ENCODE peak calls at places on chromosomes 6 and 20, in four cellular contexts. D is tibial artery, U is H1, R is brain microvascular endothelial cell. A is an unnamed sample.

GRCh38 chr6:91167846-91168245 is 581.0 kb upstream of the MAP3K7 start:
- DNase-seq in D (no peak), U (no peak), R (no peak), A (no peak)

GRCh38 chr20:25361287-25361683 is 29.4 kb downstream of the ABHD12 start:
- DNase-seq in D (no peak), U (no peak), R (peak), A (peak)

GRCh38 chr6:139406577-139407343 is 32.3 kb upstream of the CITED2 start:
- DNase-seq in D (no peak), U (no peak), R (no peak), A (no peak)

GRCh38 chr6:84773431-84774173 is 9.2 kb upstream of the TBX18 start:
- DNase-seq in D (peak), U (no peak), R (peak), A (peak)

GRCh38 chr6:43016166-43016915 is 2.3 kb downstream of the KLHDC3 start:
- DNase-seq in D (no peak), U (no peak), R (no peak), A (no peak)

GRCh38 chr6:69865126-69865525 is 1.2 kb upstream of the COL19A1 start:
- DNase-seq in D (no peak), U (no peak), R (peak), A (peak)

GRCh38 chr6:894274-894673 is 201.3 kb upstream of the EXOC2 start:
- DNase-seq in D (no peak), U (no peak), R (no peak), A (no peak)

GRCh38 chr6:25889877-25890853 is 16.1 kb upstream of the SLC17A3 start:
- DNase-seq in D (no peak), U (no peak), R (peak), A (peak)

GRCh38 chr6:70221715-70222236 is 81.1 kb downstream of the COL9A1 start:
- DNase-seq in D (no peak), U (no peak), R (no peak), A (no peak)

GRCh38 chr6:169420912-169421543 is 167.4 kb upstream of the THBS2 start:
- DNase-seq in D (no peak), U (no peak), R (peak), A (no peak)
- TF ChIP-seq CTCF in D (no peak), U (peak), R (peak), A (no peak)

GRCh38 chr6:53408826-53409225 is 60.1 kb upstream of the ELOVL5 start:
- DNase-seq in D (no peak), U (no peak), R (no peak), A (no peak)
- TF ChIP-seq CTCF in D (no peak), U (no peak), R (no peak), A (no peak)

GRCh38 chr20:63567132-63567381 is 7.0 kb downstream of the HELZ2 start:
- DNase-seq in D (no peak), U (no peak), R (no peak), A (no peak)
- TF ChIP-seq CTCF in D (no peak), U (no peak), R (no peak), A (no peak)

DNA sequence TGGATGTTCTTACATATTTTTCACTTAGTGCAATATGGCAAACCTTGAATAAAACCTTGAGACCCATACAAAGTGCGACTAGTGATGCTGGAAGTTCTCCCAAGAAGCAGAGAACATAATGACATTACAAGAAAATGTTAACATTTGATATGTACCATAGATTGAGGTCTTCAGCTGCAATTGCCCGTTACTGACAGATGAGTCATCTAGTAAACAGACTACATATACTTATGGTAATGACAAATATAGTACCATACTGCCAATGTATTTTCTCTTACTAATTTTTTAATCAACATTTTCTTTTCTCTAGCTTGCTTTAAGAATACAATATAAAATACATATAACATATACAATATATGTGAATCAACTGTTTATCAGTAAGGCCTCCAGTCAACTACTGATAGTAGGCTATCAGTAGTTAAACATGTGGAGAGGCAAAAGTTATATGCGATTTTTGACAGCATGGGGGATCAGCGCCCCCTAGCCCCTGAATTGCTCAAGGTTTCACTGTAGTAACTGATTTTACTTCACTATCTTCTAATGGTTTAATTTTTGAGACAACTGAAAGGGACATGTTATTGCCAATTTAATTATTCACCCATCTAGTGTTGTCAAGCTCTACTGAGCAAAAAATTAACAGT is 166.7 kb upstream of the ADGRB3 start:
- DNase-seq in D (no peak), U (peak), R (no peak), A (peak)
- TF ChIP-seq CTCF in D (no peak), U (peak), R (peak), A (peak)

GRCh38 chr6:40265615-40266014 is 321.5 kb downstream of the LRFN2 start:
- DNase-seq in D (no peak), U (no peak), R (no peak), A (no peak)
- TF ChIP-seq CTCF in D (no peak), U (no peak), R (no peak), A (no peak)

A was measured in fibroblast of pulmonary artery.